ENCODE peak calls at places on chromosomes 6 and 20, in six cellular contexts. X is spleen; W is effector memory CD4-positive, alpha-beta T cell; I is IMR-90; H is body of pancreas; C is right lobe of liver. F is an unnamed sample.
A peak's percentile ranks its signal among the peaks of the same experiment; 100 is the strongest.

GRCh38 chr6:95321106-95321505 is 256.2 kb upstream of the MANEA start:
- DNase-seq in X (no peak), W (no peak), I (peak; percentile 30), H (no peak), C (no peak), F (no peak)

GRCh38 chr20:50221501-50222323 is 31.1 kb downstream of the CEBPB start:
- DNase-seq in X (peak; percentile 86), W (no peak), I (peak; percentile 17), H (no peak), C (peak; percentile 74), F (peak; percentile 56)

GRCh38 chr6:3740551-3741476 is 10.7 kb downstream of the PXDC1 start:
- DNase-seq in X (no peak), W (no peak), I (no peak), H (no peak), C (no peak), F (no peak)

GRCh38 chr6:94052754-94053153 is 633.4 kb upstream of the EPHA7 start:
- DNase-seq in X (no peak), W (no peak), I (no peak), H (no peak), C (no peak), F (no peak)

GRCh38 chr6:163356324-163356723 is 58.2 kb upstream of the QKI start:
- DNase-seq in X (no peak), W (no peak), I (peak; percentile 71), H (no peak), C (peak; percentile 63), F (peak; percentile 91)

GRCh38 chr6:166379800-166380199 is 2.9 kb downstream of the MPC1 start:
- DNase-seq in X (no peak), W (no peak), I (no peak), H (peak; percentile 70), C (no peak), F (no peak)

GRCh38 chr20:17343091-17343490 is 116.3 kb downstream of the PCSK2 start:
- DNase-seq in X (no peak), W (no peak), I (no peak), H (no peak), C (no peak), F (no peak)

GRCh38 chr6:157531986-157532365 is 151.0 kb downstream of the ZDHHC14 start:
- DNase-seq in X (no peak), W (no peak), I (no peak), H (no peak), C (no peak), F (no peak)

GRCh38 chr6:161186173-161186769 is 87.6 kb downstream of the AGPAT4 start:
- DNase-seq in X (no peak), W (no peak), I (peak; percentile 90), H (no peak), C (no peak), F (peak; percentile 37)

GRCh38 chr20:18662279-18662678 is 74.4 kb downstream of the DTD1 start:
- DNase-seq in X (no peak), W (no peak), I (no peak), H (no peak), C (no peak), F (no peak)

GRCh38 chr20:64161595-64162238 is 2.5 kb upstream of the MYT1 start:
- DNase-seq in X (no peak), W (no peak), I (peak; percentile 38), H (peak; percentile 53), C (no peak), F (no peak)

GRCh38 chr20:11852801-11853200 is 64.9 kb upstream of the BTBD3 start:
- DNase-seq in X (no peak), W (no peak), I (peak; percentile 28), H (no peak), C (no peak), F (no peak)

GRCh38 chr6:12288844-12289654 is 1.1 kb upstream of the EDN1 start:
- DNase-seq in X (no peak), W (no peak), I (peak; percentile 74), H (peak; percentile 51), C (no peak), F (peak; percentile 44)

GRCh38 chr6:37396571-37397185 is 36.3 kb upstream of the CMTR1 start:
- DNase-seq in X (no peak), W (no peak), I (no peak), H (no peak), C (no peak), F (no peak)

GRCh38 chr6:26199773-26200728 is 112.8 kb downstream of the HFE start:
- DNase-seq in X (no peak), W (no peak), I (peak; percentile 38), H (peak; percentile 30), C (no peak), F (no peak)

GRCh38 chr20:3651204-3651970 is 11.8 kb downstream of the GFRA4 start:
- DNase-seq in X (no peak), W (no peak), I (no peak), H (no peak), C (no peak), F (peak; percentile 25)

GRCh38 chr6:8085053-8085511 is 17.3 kb downstream of the EEF1E1 start:
- DNase-seq in X (no peak), W (no peak), I (peak; percentile 95), H (peak; percentile 61), C (peak; percentile 85), F (peak; percentile 94)

DNA sequence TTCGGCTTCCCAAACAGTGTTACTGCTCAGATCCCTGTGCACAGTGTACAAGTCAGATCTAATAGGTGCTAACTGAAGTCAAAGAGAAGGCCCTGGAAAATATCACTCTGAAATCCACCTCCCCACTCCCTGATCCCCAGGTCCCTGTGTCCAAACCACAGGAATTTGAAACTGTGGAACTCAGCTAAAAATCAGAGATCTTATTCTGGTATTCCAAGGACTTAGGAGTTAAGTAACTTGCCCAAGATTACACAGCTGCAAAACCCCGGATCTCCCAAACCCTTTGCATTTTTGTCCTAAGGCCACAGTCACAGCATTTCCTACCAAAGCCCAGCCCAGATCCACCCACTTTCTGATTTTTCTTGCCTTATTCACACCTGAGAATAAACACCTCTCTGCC is 32.3 kb upstream of the SLC23A2 start:
- DNase-seq in X (no peak), W (no peak), I (peak; percentile 47), H (no peak), C (no peak), F (no peak)
- H3K27ac ChIP-seq in X (no peak overlapping the region), W (no peak overlapping the region), I (peak overlapping the region; percentile 52), H (no peak overlapping the region), C (no peak overlapping the region), F (no peak overlapping the region)

DNA sequence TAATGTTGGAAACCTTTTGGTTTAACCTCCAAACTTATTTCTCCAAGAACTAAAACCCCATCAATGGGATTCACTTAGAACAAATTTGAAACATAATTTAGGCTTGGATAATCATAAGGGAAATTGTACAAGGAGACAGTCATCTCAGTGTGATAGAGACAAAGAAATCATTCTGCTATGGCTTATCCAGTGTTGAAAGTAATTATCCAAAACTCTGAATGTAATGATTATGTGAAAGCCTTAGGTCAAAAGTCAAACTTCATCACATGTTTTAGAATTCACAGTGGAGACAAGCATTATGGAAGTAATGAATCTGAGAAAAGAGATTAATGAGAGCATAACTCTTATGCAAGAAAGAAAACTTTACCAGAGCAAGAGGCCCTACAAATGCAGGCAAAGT is 20.0 kb downstream of the MC3R start:
- DNase-seq in X (no peak), W (no peak), I (no peak), H (no peak), C (no peak), F (no peak)
- H3K9me3 ChIP-seq in X (peaks cover 7% of the 10 kb centered on the region), W (no peaks in the 10 kb centered on the region), I (peaks cover 4% of the 10 kb centered on the region), H (no peaks in the 10 kb centered on the region), C (no peaks in the 10 kb centered on the region), F (no peaks in the 10 kb centered on the region)

GRCh38 chr20:47304287-47304686 is 52.2 kb downstream of the ZMYND8 start:
- DNase-seq in X (no peak), W (no peak), I (peak; percentile 72), H (peak; percentile 26), C (no peak), F (no peak)
- H3K27ac ChIP-seq in X (no peak overlapping the region), W (no peak overlapping the region), I (peak overlapping the region; percentile 42), H (no peak overlapping the region), C (no peak overlapping the region), F (peak overlapping the region; percentile 70)

GRCh38 chr6:167567142-167568033 is 242.5 kb downstream of the TTLL2 start:
- DNase-seq in X (no peak), W (no peak), I (no peak), H (no peak), C (peak; percentile 54), F (peak; percentile 68)

GRCh38 chr6:167565884-167566491 is 241.1 kb downstream of the TTLL2 start:
- DNase-seq in X (peak; percentile 84), W (no peak), I (no peak), H (peak; percentile 48), C (peak; percentile 60), F (peak; percentile 37)

GRCh38 chr6:167565388-167565787 is 240.5 kb downstream of the TTLL2 start:
- DNase-seq in X (no peak), W (no peak), I (no peak), H (no peak), C (no peak), F (peak; percentile 12)

GRCh38 chr6:167568407-167569024 is 243.6 kb downstream of the TTLL2 start:
- DNase-seq in X (no peak), W (no peak), I (no peak), H (no peak), C (no peak), F (no peak)

GRCh38 chr6:167566711-167567141 is 241.8 kb downstream of the TTLL2 start:
- DNase-seq in X (no peak), W (no peak), I (no peak), H (no peak), C (no peak), F (no peak)
- H3K9me3 ChIP-seq in X (no peaks in the 10 kb centered on the region), W (no peaks in the 10 kb centered on the region), I (peaks cover 62% of the 10 kb centered on the region), H (no peaks in the 10 kb centered on the region), C (no peaks in the 10 kb centered on the region), F (no peaks in the 10 kb centered on the region)